ENCODE peak calls at places on chromosomes 1 and 21, in nine cellular contexts. I, G, S, C, U, H, M, R and Q are unnamed samples.

GRCh38 chr1:53588053-53588779 is 129.0 kb downstream of the DMRTB1 start:
- DNase-seq in I (no peak), G (no peak), S (no peak), C (no peak), U (no peak), H (no peak), M (no peak), R (no peak), Q (no peak)

GRCh38 chr1:113747376-113747775 is 11.9 kb downstream of the PHTF1 start:
- DNase-seq in I (no peak), G (no peak), S (no peak), C (no peak), U (no peak), H (no peak), M (no peak), R (no peak), Q (no peak)

GRCh38 chr21:32515869-32516268 is 69.5 kb downstream of the TCP10L start:
- DNase-seq in I (no peak), G (no peak), S (no peak), C (no peak), U (no peak), H (no peak), M (no peak), R (no peak), Q (no peak)

GRCh38 chr1:11797525-11798216 is 8.1 kb downstream of the MTHFR start:
- DNase-seq in I (no peak), G (no peak), S (no peak), C (peak), U (no peak), H (no peak), M (no peak), R (no peak), Q (no peak)

GRCh38 chr1:22263359-22263758 is 120.5 kb upstream of the WNT4 start:
- DNase-seq in I (no peak), G (no peak), S (no peak), C (no peak), U (peak), H (no peak), M (no peak), R (no peak), Q (no peak)

GRCh38 chr1:8396083-8396911 is 78.4 kb downstream of the SLC45A1 start:
- DNase-seq in I (no peak), G (no peak), S (no peak), C (no peak), U (no peak), H (no peak), M (no peak), R (no peak), Q (no peak)

GRCh38 chr21:17775431-17776126 is 43.6 kb downstream of the C21orf91 start:
- DNase-seq in I (no peak), G (no peak), S (no peak), C (no peak), U (peak), H (peak), M (peak), R (no peak), Q (peak)

GRCh38 chr1:107140703-107141490 is at the start of gene NTNG1:
- DNase-seq in I (no peak), G (peak), S (no peak), C (no peak), U (peak), H (no peak), M (no peak), R (peak), Q (no peak)

GRCh38 chr1:11227106-11228077 is 35.0 kb downstream of the MTOR start:
- DNase-seq in I (no peak), G (no peak), S (no peak), C (no peak), U (no peak), H (no peak), M (no peak), R (no peak), Q (no peak)

GRCh38 chr1:111600886-111601386 is 18.7 kb upstream of the RAP1A start:
- DNase-seq in I (no peak), G (no peak), S (no peak), C (no peak), U (no peak), H (no peak), M (no peak), R (no peak), Q (no peak)

GRCh38 chr1:59682405-59683080 is 132.2 kb upstream of the HOOK1 start:
- DNase-seq in I (no peak), G (no peak), S (no peak), C (no peak), U (no peak), H (no peak), M (no peak), R (no peak), Q (no peak)

GRCh38 chr1:193431265-193431977 is 245.0 kb upstream of the B3GALT2 start:
- DNase-seq in I (no peak), G (no peak), S (no peak), C (no peak), U (no peak), H (no peak), M (no peak), R (no peak), Q (no peak)

GRCh38 chr1:8765253-8765652 is 52.2 kb downstream of the RERE start:
- DNase-seq in I (no peak), G (no peak), S (no peak), C (no peak), U (no peak), H (no peak), M (no peak), R (no peak), Q (no peak)

GRCh38 chr1:51488372-51489050 is 30.6 kb downstream of the EPS15 start:
- DNase-seq in I (no peak), G (no peak), S (no peak), C (no peak), U (no peak), H (no peak), M (no peak), R (no peak), Q (no peak)

GRCh38 chr1:29152046-29152805 is 28.5 kb upstream of the TMEM200B start:
- DNase-seq in I (no peak), G (no peak), S (no peak), C (no peak), U (no peak), H (no peak), M (no peak), R (no peak), Q (no peak)

GRCh38 chr1:3785458-3786157 is 10.7 kb downstream of the LRRC47 start:
- DNase-seq in I (no peak), G (peak), S (no peak), C (no peak), U (peak), H (no peak), M (no peak), R (no peak), Q (no peak)

GRCh38 chr1:156096640-156097391 is 14.6 kb upstream of the MEX3A start:
- DNase-seq in I (peak), G (peak), S (peak), C (peak), U (peak), H (peak), M (peak), R (peak), Q (peak)

GRCh38 chr1:244821134-244821533 is 14.3 kb upstream of the COX20 start:
- DNase-seq in I (no peak), G (no peak), S (no peak), C (no peak), U (no peak), H (no peak), M (no peak), R (no peak), Q (no peak)

GRCh38 chr1:27513958-27514357 is 24.0 kb upstream of the WASF2 start:
- DNase-seq in I (no peak), G (peak), S (no peak), C (peak), U (no peak), H (no peak), M (no peak), R (no peak), Q (no peak)

GRCh38 chr1:18951416-18951815 is 5.1 kb downstream of the IFFO2 start:
- DNase-seq in I (no peak), G (no peak), S (no peak), C (no peak), U (no peak), H (no peak), M (peak), R (no peak), Q (no peak)

GRCh38 chr1:184033711-184034167 is 3.8 kb downstream of the COLGALT2 start:
- DNase-seq in I (peak), G (no peak), S (no peak), C (no peak), U (no peak), H (no peak), M (no peak), R (no peak), Q (no peak)

GRCh38 chr1:42913426-42914091 is 45.1 kb downstream of the SLC2A1 start:
- DNase-seq in I (peak), G (peak), S (peak), C (no peak), U (no peak), H (peak), M (peak), R (peak), Q (peak)

GRCh38 chr21:45504021-45504515 is 38.2 kb downstream of the SLC19A1 start:
- DNase-seq in I (no peak), G (peak), S (no peak), C (peak), U (peak), H (no peak), M (no peak), R (no peak), Q (no peak)

GRCh38 chr1:2385606-2386280 is 5.6 kb downstream of the MORN1 start:
- DNase-seq in I (no peak), G (no peak), S (no peak), C (no peak), U (peak), H (no peak), M (no peak), R (no peak), Q (no peak)

GRCh38 chr1:165629848-165630628 is 996 bp upstream of the MGST3 start:
- DNase-seq in I (no peak), G (peak), S (peak), C (no peak), U (no peak), H (no peak), M (no peak), R (no peak), Q (no peak)

GRCh38 chr1:45979778-45980176 is 152.7 kb downstream of the PIK3R3 start:
- DNase-seq in I (no peak), G (no peak), S (peak), C (no peak), U (no peak), H (no peak), M (no peak), R (no peak), Q (no peak)

GRCh38 chr1:155051777-155052398 is 772 bp downstream of the ADAM15 start:
- DNase-seq in I (no peak), G (peak), S (no peak), C (peak), U (peak), H (peak), M (peak), R (peak), Q (no peak)

GRCh38 chr1:1921901-1922753 is 3.0 kb upstream of the TMEM52 start:
- DNase-seq in I (no peak), G (no peak), S (no peak), C (no peak), U (no peak), H (no peak), M (no peak), R (no peak), Q (no peak)

GRCh38 chr1:226677121-226678020 is 61.7 kb downstream of the ITPKB start:
- DNase-seq in I (peak), G (no peak), S (no peak), C (peak), U (no peak), H (peak), M (peak), R (no peak), Q (peak)

GRCh38 chr1:5099558-5099957 is 445.1 kb downstream of the AJAP1 start:
- DNase-seq in I (no peak), G (peak), S (peak), C (no peak), U (no peak), H (no peak), M (no peak), R (no peak), Q (no peak)

GRCh38 chr1:54278941-54279422 is 79.0 kb downstream of the MRPL37 start:
- DNase-seq in I (no peak), G (no peak), S (no peak), C (no peak), U (no peak), H (no peak), M (no peak), R (no peak), Q (no peak)

GRCh38 chr1:185280589-185280988 is 36.5 kb downstream of the IVNS1ABP start:
- DNase-seq in I (no peak), G (no peak), S (no peak), C (no peak), U (no peak), H (no peak), M (no peak), R (no peak), Q (no peak)

GRCh38 chr1:208069908-208070307 is 159.0 kb upstream of the CD34 start:
- DNase-seq in I (no peak), G (no peak), S (no peak), C (no peak), U (no peak), H (no peak), M (no peak), R (no peak), Q (no peak)

GRCh38 chr1:65429806-65430205 is 9.3 kb downstream of the LEPR start:
- DNase-seq in I (no peak), G (no peak), S (no peak), C (no peak), U (no peak), H (no peak), M (no peak), R (no peak), Q (no peak)